ENCODE peak calls at places on chromosomes 1 and 21, in five cellular contexts. One of them, this sample, is unnamed.

GRCh38 chr1:221302357-221303147 is 423.3 kb downstream of the HLX start:
- DNase-seq in uterus: no peak
- DNase-seq in stimulated activated CD8-positive, alpha-beta memory T cell treated with anti-CD3 and anti-CD28 coated beads, Interleukin-2, amount 100 ng/mL, for 1 hour: no peak
- DNase-seq in stimulated activated CD4-positive, alpha-beta T cell treated with anti-CD3 and anti-CD28 coated beads, Interleukin-4, amount 100 ng/mL, for 48 hours: no peak
- DNase-seq in NCI-H1694: no peak
- DNase-seq in this sample: no peak

GRCh38 chr1:117093091-117093534 is 28.4 kb downstream of the TRIM45 start:
- DNase-seq in uterus: peak
- DNase-seq in stimulated activated CD8-positive, alpha-beta memory T cell treated with anti-CD3 and anti-CD28 coated beads, Interleukin-2, amount 100 ng/mL, for 1 hour: no peak
- DNase-seq in stimulated activated CD4-positive, alpha-beta T cell treated with anti-CD3 and anti-CD28 coated beads, Interleukin-4, amount 100 ng/mL, for 48 hours: no peak
- DNase-seq in NCI-H1694: no peak
- DNase-seq in this sample: no peak

GRCh38 chr21:45699251-45699942 is 55.9 kb downstream of the PCBP3 start:
- DNase-seq in uterus: no peak
- DNase-seq in stimulated activated CD8-positive, alpha-beta memory T cell treated with anti-CD3 and anti-CD28 coated beads, Interleukin-2, amount 100 ng/mL, for 1 hour: no peak
- DNase-seq in stimulated activated CD4-positive, alpha-beta T cell treated with anti-CD3 and anti-CD28 coated beads, Interleukin-4, amount 100 ng/mL, for 48 hours: no peak
- DNase-seq in NCI-H1694: no peak
- DNase-seq in this sample: no peak

GRCh38 chr1:178417858-178418257 is 78.9 kb downstream of the CLEC20A start:
- DNase-seq in uterus: no peak
- DNase-seq in stimulated activated CD8-positive, alpha-beta memory T cell treated with anti-CD3 and anti-CD28 coated beads, Interleukin-2, amount 100 ng/mL, for 1 hour: no peak
- DNase-seq in stimulated activated CD4-positive, alpha-beta T cell treated with anti-CD3 and anti-CD28 coated beads, Interleukin-4, amount 100 ng/mL, for 48 hours: no peak
- DNase-seq in NCI-H1694: no peak
- DNase-seq in this sample: no peak

GRCh38 chr1:201364808-201365105 is 12.7 kb downstream of the TNNT2 start:
- DNase-seq in uterus: no peak
- DNase-seq in stimulated activated CD8-positive, alpha-beta memory T cell treated with anti-CD3 and anti-CD28 coated beads, Interleukin-2, amount 100 ng/mL, for 1 hour: no peak
- DNase-seq in stimulated activated CD4-positive, alpha-beta T cell treated with anti-CD3 and anti-CD28 coated beads, Interleukin-4, amount 100 ng/mL, for 48 hours: no peak
- DNase-seq in NCI-H1694: no peak
- DNase-seq in this sample: no peak

GRCh38 chr21:42319851-42320602 is 4.8 kb upstream of the TFF3 start:
- DNase-seq in uterus: peak
- DNase-seq in stimulated activated CD8-positive, alpha-beta memory T cell treated with anti-CD3 and anti-CD28 coated beads, Interleukin-2, amount 100 ng/mL, for 1 hour: no peak
- DNase-seq in stimulated activated CD4-positive, alpha-beta T cell treated with anti-CD3 and anti-CD28 coated beads, Interleukin-4, amount 100 ng/mL, for 48 hours: no peak
- DNase-seq in NCI-H1694: no peak
- DNase-seq in this sample: no peak

GRCh38 chr1:9518454-9518998 is 20.7 kb upstream of the SLC25A33 start:
- DNase-seq in uterus: no peak
- DNase-seq in stimulated activated CD8-positive, alpha-beta memory T cell treated with anti-CD3 and anti-CD28 coated beads, Interleukin-2, amount 100 ng/mL, for 1 hour: no peak
- DNase-seq in stimulated activated CD4-positive, alpha-beta T cell treated with anti-CD3 and anti-CD28 coated beads, Interleukin-4, amount 100 ng/mL, for 48 hours: no peak
- DNase-seq in NCI-H1694: no peak
- DNase-seq in this sample: no peak

GRCh38 chr21:42164064-42164789 is 54.7 kb upstream of the ABCG1 start:
- DNase-seq in uterus: no peak
- DNase-seq in stimulated activated CD8-positive, alpha-beta memory T cell treated with anti-CD3 and anti-CD28 coated beads, Interleukin-2, amount 100 ng/mL, for 1 hour: peak
- DNase-seq in stimulated activated CD4-positive, alpha-beta T cell treated with anti-CD3 and anti-CD28 coated beads, Interleukin-4, amount 100 ng/mL, for 48 hours: peak
- DNase-seq in NCI-H1694: no peak
- DNase-seq in this sample: peak

GRCh38 chr21:40680311-40680710 is 166.6 kb downstream of the DSCAM start:
- DNase-seq in uterus: no peak
- DNase-seq in stimulated activated CD8-positive, alpha-beta memory T cell treated with anti-CD3 and anti-CD28 coated beads, Interleukin-2, amount 100 ng/mL, for 1 hour: no peak
- DNase-seq in stimulated activated CD4-positive, alpha-beta T cell treated with anti-CD3 and anti-CD28 coated beads, Interleukin-4, amount 100 ng/mL, for 48 hours: no peak
- DNase-seq in NCI-H1694: peak
- DNase-seq in this sample: no peak

GRCh38 chr1:6757719-6758435 is 27.4 kb upstream of the CAMTA1 start:
- DNase-seq in uterus: no peak
- DNase-seq in stimulated activated CD8-positive, alpha-beta memory T cell treated with anti-CD3 and anti-CD28 coated beads, Interleukin-2, amount 100 ng/mL, for 1 hour: no peak
- DNase-seq in stimulated activated CD4-positive, alpha-beta T cell treated with anti-CD3 and anti-CD28 coated beads, Interleukin-4, amount 100 ng/mL, for 48 hours: no peak
- DNase-seq in NCI-H1694: no peak
- DNase-seq in this sample: no peak

GRCh38 chr1:150127868-150128267 is 21.8 kb upstream of the PLEKHO1 start:
- DNase-seq in uterus: no peak
- DNase-seq in stimulated activated CD8-positive, alpha-beta memory T cell treated with anti-CD3 and anti-CD28 coated beads, Interleukin-2, amount 100 ng/mL, for 1 hour: no peak
- DNase-seq in stimulated activated CD4-positive, alpha-beta T cell treated with anti-CD3 and anti-CD28 coated beads, Interleukin-4, amount 100 ng/mL, for 48 hours: peak
- DNase-seq in NCI-H1694: no peak
- DNase-seq in this sample: no peak

GRCh38 chr1:47409311-47410085 is 6.6 kb upstream of the FOXE3 start:
- DNase-seq in uterus: no peak
- DNase-seq in stimulated activated CD8-positive, alpha-beta memory T cell treated with anti-CD3 and anti-CD28 coated beads, Interleukin-2, amount 100 ng/mL, for 1 hour: no peak
- DNase-seq in stimulated activated CD4-positive, alpha-beta T cell treated with anti-CD3 and anti-CD28 coated beads, Interleukin-4, amount 100 ng/mL, for 48 hours: no peak
- DNase-seq in NCI-H1694: no peak
- DNase-seq in this sample: no peak

GRCh38 chr1:201778279-201779023 is 50.5 kb upstream of the IPO9 start:
- DNase-seq in uterus: peak
- DNase-seq in stimulated activated CD8-positive, alpha-beta memory T cell treated with anti-CD3 and anti-CD28 coated beads, Interleukin-2, amount 100 ng/mL, for 1 hour: no peak
- DNase-seq in stimulated activated CD4-positive, alpha-beta T cell treated with anti-CD3 and anti-CD28 coated beads, Interleukin-4, amount 100 ng/mL, for 48 hours: no peak
- DNase-seq in NCI-H1694: no peak
- DNase-seq in this sample: no peak

GRCh38 chr1:150176593-150176992 is 26.9 kb downstream of the PLEKHO1 start:
- DNase-seq in uterus: no peak
- DNase-seq in stimulated activated CD8-positive, alpha-beta memory T cell treated with anti-CD3 and anti-CD28 coated beads, Interleukin-2, amount 100 ng/mL, for 1 hour: no peak
- DNase-seq in stimulated activated CD4-positive, alpha-beta T cell treated with anti-CD3 and anti-CD28 coated beads, Interleukin-4, amount 100 ng/mL, for 48 hours: no peak
- DNase-seq in NCI-H1694: no peak
- DNase-seq in this sample: no peak

GRCh38 chr1:184296466-184297243 is 90.2 kb upstream of the C1orf21 start:
- DNase-seq in uterus: peak
- DNase-seq in stimulated activated CD8-positive, alpha-beta memory T cell treated with anti-CD3 and anti-CD28 coated beads, Interleukin-2, amount 100 ng/mL, for 1 hour: no peak
- DNase-seq in stimulated activated CD4-positive, alpha-beta T cell treated with anti-CD3 and anti-CD28 coated beads, Interleukin-4, amount 100 ng/mL, for 48 hours: no peak
- DNase-seq in NCI-H1694: peak
- DNase-seq in this sample: peak

This sample was measured in right lobe of liver.